ENCODE peak calls at places on chromosomes 6 and 20, in seven cellular contexts. Z is Peyer's patch; S is kidney; I is CD8-positive, alpha-beta T cell; F is left ventricle myocardium inferior; M is upper lobe of left lung; U is osteoblast. C is an unnamed sample.

GRCh38 chr20:40741507-40742106 is 52.6 kb upstream of the MAFB start:
- DNase-seq in Z (no peak), S (no peak), I (peak; percentile 8), F (peak; percentile 27), M (no peak), U (no peak), C (peak; percentile 38)

GRCh38 chr20:52438326-52438963 is 246.9 kb upstream of the ZFP64 start:
- DNase-seq in Z (no peak), S (no peak), I (no peak), F (no peak), M (no peak), U (no peak), C (no peak)

GRCh38 chr6:75275067-75275466 is 9.5 kb downstream of the TMEM30A start:
- DNase-seq in Z (no peak), S (no peak), I (no peak), F (no peak), M (no peak), U (peak; percentile 35), C (peak; percentile 30)

GRCh38 chr6:63839485-63839884 is 203.9 kb downstream of the PHF3 start:
- DNase-seq in Z (no peak), S (no peak), I (no peak), F (no peak), M (no peak), U (no peak), C (no peak)

GRCh38 chr6:158894192-158894591 is 75.0 kb upstream of the EZR start:
- DNase-seq in Z (no peak), S (no peak), I (no peak), F (no peak), M (no peak), U (peak; percentile 92), C (peak; percentile 35)

GRCh38 chr6:124522335-124522734 is 439.9 kb upstream of the RNF217 start:
- DNase-seq in Z (no peak), S (no peak), I (no peak), F (no peak), M (no peak), U (no peak), C (no peak)

GRCh38 chr6:154243793-154244768 is 112.5 kb downstream of the IPCEF1 start:
- DNase-seq in Z (no peak), S (no peak), I (no peak), F (no peak), M (no peak), U (no peak), C (no peak)

GRCh38 chr6:160679402-160679769 is 15.3 kb upstream of the LPA start:
- DNase-seq in Z (no peak), S (no peak), I (no peak), F (no peak), M (no peak), U (no peak), C (no peak)

GRCh38 chr20:9594284-9594875 is 80.0 kb downstream of the LAMP5 start:
- DNase-seq in Z (no peak), S (no peak), I (no peak), F (no peak), M (no peak), U (peak; percentile 66), C (no peak)

GRCh38 chr6:170182093-170182780 is 108.6 kb downstream of the DLL1 start:
- DNase-seq in Z (no peak), S (no peak), I (no peak), F (no peak), M (no peak), U (peak; percentile 30), C (no peak)

GRCh38 chr6:35267446-35267845 is 7.9 kb downstream of the ZNF76 start:
- DNase-seq in Z (no peak), S (no peak), I (no peak), F (no peak), M (no peak), U (no peak), C (no peak)

GRCh38 chr6:119349341-119350201 is at the start of gene MAN1A1:
- DNase-seq in Z (peak; percentile 93), S (peak; percentile 96), I (peak; percentile 79), F (peak; percentile 92), M (peak; percentile 99), U (peak; percentile 99), C (peak; percentile 80)

GRCh38 chr20:48750941-48751620 is 76.7 kb downstream of the PREX1 start:
- DNase-seq in Z (no peak), S (peak; percentile 79), I (peak; percentile 16), F (peak; percentile 71), M (peak; percentile 37), U (no peak), C (no peak)

GRCh38 chr6:150898390-150899170 is 33.1 kb downstream of the MTHFD1L start:
- DNase-seq in Z (no peak), S (no peak), I (no peak), F (no peak), M (no peak), U (no peak), C (no peak)

GRCh38 chr6:27296106-27296783 is 15.8 kb downstream of the POM121L2 start:
- DNase-seq in Z (no peak), S (no peak), I (no peak), F (no peak), M (no peak), U (peak; percentile 86), C (peak; percentile 88)

GRCh38 chr6:27293436-27294152 is 18.5 kb downstream of the POM121L2 start:
- DNase-seq in Z (no peak), S (no peak), I (no peak), F (no peak), M (no peak), U (no peak), C (peak; percentile 87)

GRCh38 chr6:27297484-27297856 is 14.6 kb downstream of the POM121L2 start:
- DNase-seq in Z (no peak), S (no peak), I (no peak), F (no peak), M (no peak), U (no peak), C (no peak)

GRCh38 chr6:27294409-27294808 is 17.7 kb downstream of the POM121L2 start:
- DNase-seq in Z (no peak), S (no peak), I (no peak), F (no peak), M (no peak), U (no peak), C (no peak)

DNA sequence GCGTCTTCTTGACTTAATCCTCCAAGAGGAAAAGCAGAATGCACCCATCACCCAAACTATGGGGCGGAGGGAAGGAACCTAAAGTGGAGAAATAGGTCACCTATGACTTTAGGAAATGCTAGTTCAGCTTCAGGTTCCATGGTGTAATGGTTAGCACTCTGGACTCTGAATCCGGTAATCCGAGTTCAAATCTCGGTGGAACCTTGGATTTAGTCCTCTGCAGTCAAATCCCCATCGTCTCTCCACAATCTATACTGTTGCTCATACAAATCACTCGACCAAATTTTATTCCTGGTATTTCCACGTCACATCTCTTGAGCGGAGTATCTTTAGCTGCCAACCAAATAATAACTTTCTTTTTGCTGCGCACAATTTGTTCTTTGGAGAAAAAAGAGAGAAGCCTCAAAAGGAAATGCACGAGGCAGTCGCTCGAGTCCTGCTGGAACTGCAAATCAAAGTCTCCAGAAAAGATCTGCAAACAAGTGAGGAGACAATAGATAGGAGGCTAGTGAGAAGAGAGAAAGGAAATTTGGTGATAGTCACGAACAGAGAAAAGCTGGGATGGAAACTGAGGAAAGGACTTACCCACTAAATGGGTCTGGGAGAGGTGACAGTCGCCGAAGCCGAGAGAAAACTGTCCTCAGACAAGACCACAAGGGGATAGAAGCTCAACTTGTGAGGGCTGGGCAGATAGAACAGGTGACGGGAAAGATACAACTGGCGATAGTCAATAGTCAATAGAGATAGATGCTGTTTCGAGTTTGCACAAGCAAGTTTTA is 16.6 kb downstream of the POM121L2 start:
- DNase-seq in Z (no peak), S (no peak), I (no peak), F (no peak), M (no peak), U (peak; percentile 82), C (peak; percentile 81)
- H3K9me3 ChIP-seq in Z (no peaks in the 10 kb centered on the region), S (peaks cover 14% of the 10 kb centered on the region), I (peaks cover 10% of the 10 kb centered on the region), F (peaks cover 14% of the 10 kb centered on the region), M (peaks cover 20% of the 10 kb centered on the region), U (no peaks in the 10 kb centered on the region), C (no peaks in the 10 kb centered on the region)

GRCh38 chr6:52605610-52606185 is 28.8 kb upstream of the TRAM2 start:
- DNase-seq in Z (no peak), S (no peak), I (no peak), F (no peak), M (no peak), U (no peak), C (no peak)
- H3K36me3 ChIP-seq in Z (no peaks in the 10 kb centered on the region), S (no peaks in the 10 kb centered on the region), I (no peaks in the 10 kb centered on the region), F (no peaks in the 10 kb centered on the region), M (no peaks in the 10 kb centered on the region), U (no peaks in the 10 kb centered on the region), C (no peaks in the 10 kb centered on the region)

GRCh38 chr20:5118220-5119142 is 1.3 kb downstream of the PCNA start:
- DNase-seq in Z (no peak), S (no peak), I (no peak), F (no peak), M (no peak), U (peak; percentile 6), C (peak; percentile 6)

GRCh38 chr20:5114403-5114802 is 5.4 kb downstream of the PCNA start:
- DNase-seq in Z (no peak), S (no peak), I (no peak), F (no peak), M (no peak), U (no peak), C (no peak)

GRCh38 chr20:5119143-5119434 is 669 bp downstream of the PCNA start:
- DNase-seq in Z (no peak), S (no peak), I (no peak), F (no peak), M (no peak), U (no peak), C (no peak)

GRCh38 chr20:5119435-5120188 is at the start of gene PCNA:
- DNase-seq in Z (peak; percentile 98), S (peak; percentile 99), I (peak; percentile 89), F (peak; percentile 98), M (peak; percentile 98), U (peak; percentile 99), C (peak; percentile 98)

GRCh38 chr20:5116875-5117274 is 2.9 kb downstream of the PCNA start:
- DNase-seq in Z (no peak), S (no peak), I (no peak), F (no peak), M (no peak), U (no peak), C (no peak)
- H3K4me3 ChIP-seq in Z (no peak overlapping the region), S (no peak overlapping the region), I (no peak overlapping the region), F (no peak overlapping the region), M (no peak overlapping the region), U (no peak overlapping the region), C (no peak overlapping the region)

DNA sequence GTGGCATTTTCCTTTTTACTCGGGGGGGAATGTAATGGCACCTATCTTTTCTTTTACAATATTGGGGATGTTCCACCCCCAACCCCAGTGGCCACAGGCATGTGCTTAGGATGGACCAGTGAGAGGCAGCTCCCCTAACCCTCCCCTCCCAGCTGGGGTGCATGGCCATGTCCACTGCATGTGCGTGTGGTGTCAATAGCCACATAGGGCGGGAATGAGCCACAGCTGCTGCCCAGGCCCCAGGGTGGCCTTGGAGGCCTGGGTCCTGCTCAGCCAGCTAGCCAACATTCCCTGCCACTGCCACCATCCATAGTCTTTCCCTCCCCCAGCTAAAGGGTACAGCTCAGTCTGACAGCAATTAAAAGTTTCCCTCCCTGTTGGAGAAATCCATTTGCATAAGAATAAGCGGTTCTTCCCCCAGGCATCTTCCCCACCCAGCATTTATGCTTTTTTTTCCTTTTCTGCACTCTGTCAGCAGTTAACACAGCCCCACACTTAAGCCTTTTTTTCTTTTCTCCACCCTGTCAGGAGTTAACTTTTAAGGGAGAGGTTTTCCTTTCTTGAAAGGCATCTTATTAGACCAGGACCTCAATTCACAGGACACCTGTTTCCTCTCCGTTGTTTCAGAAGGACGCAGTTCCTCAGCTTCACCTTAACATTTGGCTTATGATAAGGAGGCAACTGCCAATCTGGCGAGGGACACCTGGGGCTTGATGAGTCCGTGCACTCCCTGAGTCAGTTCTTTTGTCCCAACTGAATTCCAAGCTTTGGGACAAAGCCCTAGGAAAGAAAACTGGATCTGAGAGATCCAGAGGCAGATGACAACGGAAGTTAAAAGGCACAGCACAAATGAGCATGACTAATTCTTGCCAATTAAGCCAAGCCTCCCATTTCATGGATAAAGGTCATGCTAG is 121.4 kb downstream of the TPBG start:
- DNase-seq in Z (no peak), S (peak; percentile 53), I (no peak), F (no peak), M (peak; percentile 24), U (no peak), C (no peak)
- H3K9me3 ChIP-seq in Z (no peaks in the 10 kb centered on the region), S (peaks cover 3% of the 10 kb centered on the region), I (no peaks in the 10 kb centered on the region), F (peaks cover 58% of the 10 kb centered on the region), M (peaks cover 10% of the 10 kb centered on the region), U (peaks cover 2% of the 10 kb centered on the region), C (no peaks in the 10 kb centered on the region)